ENCODE peak calls at places on chromosomes 5 and 9, in ten cellular contexts. One of them, this sample, is unnamed.

GRCh38 chr5:139565411-139566305 is 4.5 kb downstream of the UBE2D2 start:
- ATAC-seq in upper lobe of left lung: no peak
- ATAC-seq in naive thymus-derived CD8-positive, alpha-beta T cell: peak; percentile 73
- ATAC-seq in HCT116: no peak
- ATAC-seq in PC-3: no peak
- ATAC-seq in psoas muscle: no peak
- ATAC-seq in activated CD4-positive, alpha-beta T cell treated with anti-CD3 and anti-CD28 coated beads for 36 hours: peak; percentile 8
- ATAC-seq in T-helper 17 cell: peak; percentile 58
- ATAC-seq in CD4-positive, alpha-beta T cell: peak; percentile 59
- ATAC-seq in mucosa of descending colon: peak; percentile 1
- ATAC-seq in this sample: no peak

GRCh38 chr9:1941989-1942388 is 73.2 kb upstream of the SMARCA2 start:
- ATAC-seq in upper lobe of left lung: no peak
- ATAC-seq in naive thymus-derived CD8-positive, alpha-beta T cell: no peak
- ATAC-seq in HCT116: no peak
- ATAC-seq in PC-3: no peak
- ATAC-seq in psoas muscle: no peak
- ATAC-seq in activated CD4-positive, alpha-beta T cell treated with anti-CD3 and anti-CD28 coated beads for 36 hours: no peak
- ATAC-seq in T-helper 17 cell: no peak
- ATAC-seq in CD4-positive, alpha-beta T cell: no peak
- ATAC-seq in mucosa of descending colon: no peak
- ATAC-seq in this sample: no peak

GRCh38 chr5:138240690-138241385 is 27.7 kb upstream of the CDC23 start:
- ATAC-seq in upper lobe of left lung: no peak
- ATAC-seq in naive thymus-derived CD8-positive, alpha-beta T cell: no peak
- ATAC-seq in HCT116: no peak
- ATAC-seq in PC-3: no peak
- ATAC-seq in psoas muscle: no peak
- ATAC-seq in activated CD4-positive, alpha-beta T cell treated with anti-CD3 and anti-CD28 coated beads for 36 hours: peak; percentile 76
- ATAC-seq in T-helper 17 cell: no peak
- ATAC-seq in CD4-positive, alpha-beta T cell: no peak
- ATAC-seq in mucosa of descending colon: no peak
- ATAC-seq in this sample: no peak

GRCh38 chr5:149495673-149496072 is 55.6 kb downstream of the CSNK1A1 start:
- ATAC-seq in upper lobe of left lung: no peak
- ATAC-seq in naive thymus-derived CD8-positive, alpha-beta T cell: no peak
- ATAC-seq in HCT116: no peak
- ATAC-seq in PC-3: no peak
- ATAC-seq in psoas muscle: no peak
- ATAC-seq in activated CD4-positive, alpha-beta T cell treated with anti-CD3 and anti-CD28 coated beads for 36 hours: no peak
- ATAC-seq in T-helper 17 cell: no peak
- ATAC-seq in CD4-positive, alpha-beta T cell: no peak
- ATAC-seq in mucosa of descending colon: no peak
- ATAC-seq in this sample: no peak

GRCh38 chr9:20319641-20320337 is 302.5 kb downstream of the MLLT3 start:
- ATAC-seq in upper lobe of left lung: peak; percentile 56
- ATAC-seq in naive thymus-derived CD8-positive, alpha-beta T cell: no peak
- ATAC-seq in HCT116: no peak
- ATAC-seq in PC-3: no peak
- ATAC-seq in psoas muscle: no peak
- ATAC-seq in activated CD4-positive, alpha-beta T cell treated with anti-CD3 and anti-CD28 coated beads for 36 hours: peak; percentile 74
- ATAC-seq in T-helper 17 cell: no peak
- ATAC-seq in CD4-positive, alpha-beta T cell: no peak
- ATAC-seq in mucosa of descending colon: peak; percentile 46
- ATAC-seq in this sample: peak; percentile 78

GRCh38 chr5:60672693-60673264 is 27.2 kb downstream of the DEPDC1B start:
- ATAC-seq in upper lobe of left lung: no peak
- ATAC-seq in naive thymus-derived CD8-positive, alpha-beta T cell: no peak
- ATAC-seq in HCT116: no peak
- ATAC-seq in PC-3: no peak
- ATAC-seq in psoas muscle: no peak
- ATAC-seq in activated CD4-positive, alpha-beta T cell treated with anti-CD3 and anti-CD28 coated beads for 36 hours: no peak
- ATAC-seq in T-helper 17 cell: no peak
- ATAC-seq in CD4-positive, alpha-beta T cell: no peak
- ATAC-seq in mucosa of descending colon: peak; percentile 90
- ATAC-seq in this sample: peak; percentile 87

GRCh38 chr5:111383288-111383970 is 128.9 kb downstream of the STARD4 start:
- ATAC-seq in upper lobe of left lung: no peak
- ATAC-seq in naive thymus-derived CD8-positive, alpha-beta T cell: no peak
- ATAC-seq in HCT116: peak; percentile 34
- ATAC-seq in PC-3: no peak
- ATAC-seq in psoas muscle: no peak
- ATAC-seq in activated CD4-positive, alpha-beta T cell treated with anti-CD3 and anti-CD28 coated beads for 36 hours: no peak
- ATAC-seq in T-helper 17 cell: no peak
- ATAC-seq in CD4-positive, alpha-beta T cell: no peak
- ATAC-seq in mucosa of descending colon: no peak
- ATAC-seq in this sample: no peak

GRCh38 chr5:42819745-42820144 is 8.1 kb upstream of the SELENOP start:
- ATAC-seq in upper lobe of left lung: no peak
- ATAC-seq in naive thymus-derived CD8-positive, alpha-beta T cell: no peak
- ATAC-seq in HCT116: no peak
- ATAC-seq in PC-3: no peak
- ATAC-seq in psoas muscle: no peak
- ATAC-seq in activated CD4-positive, alpha-beta T cell treated with anti-CD3 and anti-CD28 coated beads for 36 hours: no peak
- ATAC-seq in T-helper 17 cell: no peak
- ATAC-seq in CD4-positive, alpha-beta T cell: no peak
- ATAC-seq in mucosa of descending colon: no peak
- ATAC-seq in this sample: no peak

GRCh38 chr9:11158063-11158462 is 545.3 kb upstream of the PTPRD start:
- ATAC-seq in upper lobe of left lung: no peak
- ATAC-seq in naive thymus-derived CD8-positive, alpha-beta T cell: no peak
- ATAC-seq in HCT116: no peak
- ATAC-seq in PC-3: no peak
- ATAC-seq in psoas muscle: no peak
- ATAC-seq in activated CD4-positive, alpha-beta T cell treated with anti-CD3 and anti-CD28 coated beads for 36 hours: no peak
- ATAC-seq in T-helper 17 cell: no peak
- ATAC-seq in CD4-positive, alpha-beta T cell: no peak
- ATAC-seq in mucosa of descending colon: no peak
- ATAC-seq in this sample: no peak

GRCh38 chr5:322281-322941 is 897 bp downstream of the AHRR start:
- ATAC-seq in upper lobe of left lung: peak; percentile 1
- ATAC-seq in naive thymus-derived CD8-positive, alpha-beta T cell: peak; percentile 20
- ATAC-seq in HCT116: no peak
- ATAC-seq in PC-3: no peak
- ATAC-seq in psoas muscle: no peak
- ATAC-seq in activated CD4-positive, alpha-beta T cell treated with anti-CD3 and anti-CD28 coated beads for 36 hours: peak; percentile 11
- ATAC-seq in T-helper 17 cell: peak; percentile 29
- ATAC-seq in CD4-positive, alpha-beta T cell: no peak
- ATAC-seq in mucosa of descending colon: peak; percentile 9
- ATAC-seq in this sample: no peak

GRCh38 chr9:109889456-109889855 is 109.5 kb downstream of the PALM2AKAP2 start:
- ATAC-seq in upper lobe of left lung: no peak
- ATAC-seq in naive thymus-derived CD8-positive, alpha-beta T cell: no peak
- ATAC-seq in HCT116: no peak
- ATAC-seq in PC-3: no peak
- ATAC-seq in psoas muscle: no peak
- ATAC-seq in activated CD4-positive, alpha-beta T cell treated with anti-CD3 and anti-CD28 coated beads for 36 hours: no peak
- ATAC-seq in T-helper 17 cell: no peak
- ATAC-seq in CD4-positive, alpha-beta T cell: no peak
- ATAC-seq in mucosa of descending colon: no peak
- ATAC-seq in this sample: peak; percentile 17

GRCh38 chr9:29212590-29213373 is 1639.5 kb upstream of the C9orf72 start:
- ATAC-seq in upper lobe of left lung: peak; percentile 28
- ATAC-seq in naive thymus-derived CD8-positive, alpha-beta T cell: peak; percentile 25
- ATAC-seq in HCT116: no peak
- ATAC-seq in PC-3: peak; percentile 35
- ATAC-seq in psoas muscle: no peak
- ATAC-seq in activated CD4-positive, alpha-beta T cell treated with anti-CD3 and anti-CD28 coated beads for 36 hours: no peak
- ATAC-seq in T-helper 17 cell: no peak
- ATAC-seq in CD4-positive, alpha-beta T cell: no peak
- ATAC-seq in mucosa of descending colon: peak; percentile 43
- ATAC-seq in this sample: no peak

GRCh38 chr9:14585730-14586473 is 107.3 kb downstream of the ZDHHC21 start:
- ATAC-seq in upper lobe of left lung: no peak
- ATAC-seq in naive thymus-derived CD8-positive, alpha-beta T cell: peak; percentile 77
- ATAC-seq in HCT116: no peak
- ATAC-seq in PC-3: no peak
- ATAC-seq in psoas muscle: no peak
- ATAC-seq in activated CD4-positive, alpha-beta T cell treated with anti-CD3 and anti-CD28 coated beads for 36 hours: peak; percentile 95
- ATAC-seq in T-helper 17 cell: peak; percentile 90
- ATAC-seq in CD4-positive, alpha-beta T cell: no peak
- ATAC-seq in mucosa of descending colon: peak; percentile 17
- ATAC-seq in this sample: peak; percentile 33

GRCh38 chr9:27184556-27185351 is 75.7 kb downstream of the TEK start:
- ATAC-seq in upper lobe of left lung: no peak
- ATAC-seq in naive thymus-derived CD8-positive, alpha-beta T cell: no peak
- ATAC-seq in HCT116: peak; percentile 47
- ATAC-seq in PC-3: no peak
- ATAC-seq in psoas muscle: no peak
- ATAC-seq in activated CD4-positive, alpha-beta T cell treated with anti-CD3 and anti-CD28 coated beads for 36 hours: no peak
- ATAC-seq in T-helper 17 cell: no peak
- ATAC-seq in CD4-positive, alpha-beta T cell: no peak
- ATAC-seq in mucosa of descending colon: no peak
- ATAC-seq in this sample: no peak

GRCh38 chr9:96256800-96257199 is 45.2 kb downstream of the HSD17B3 start:
- ATAC-seq in upper lobe of left lung: no peak
- ATAC-seq in naive thymus-derived CD8-positive, alpha-beta T cell: no peak
- ATAC-seq in HCT116: peak; percentile 99
- ATAC-seq in PC-3: peak; percentile 98
- ATAC-seq in psoas muscle: no peak
- ATAC-seq in activated CD4-positive, alpha-beta T cell treated with anti-CD3 and anti-CD28 coated beads for 36 hours: no peak
- ATAC-seq in T-helper 17 cell: no peak
- ATAC-seq in CD4-positive, alpha-beta T cell: no peak
- ATAC-seq in mucosa of descending colon: no peak
- ATAC-seq in this sample: peak; percentile 65

GRCh38 chr9:83623634-83623991 is 670 bp downstream of the IDNK start:
- ATAC-seq in upper lobe of left lung: peak; percentile 1
- ATAC-seq in naive thymus-derived CD8-positive, alpha-beta T cell: peak; percentile 34
- ATAC-seq in HCT116: no peak
- ATAC-seq in PC-3: peak; percentile 5
- ATAC-seq in psoas muscle: peak; percentile 3
- ATAC-seq in activated CD4-positive, alpha-beta T cell treated with anti-CD3 and anti-CD28 coated beads for 36 hours: no peak
- ATAC-seq in T-helper 17 cell: peak; percentile 24
- ATAC-seq in CD4-positive, alpha-beta T cell: peak; percentile 12
- ATAC-seq in mucosa of descending colon: peak; percentile 51
- ATAC-seq in this sample: no peak

GRCh38 chr5:159249158-159249557 is 13.9 kb upstream of the UBLCP1 start:
- ATAC-seq in upper lobe of left lung: no peak
- ATAC-seq in naive thymus-derived CD8-positive, alpha-beta T cell: no peak
- ATAC-seq in HCT116: no peak
- ATAC-seq in PC-3: no peak
- ATAC-seq in psoas muscle: no peak
- ATAC-seq in activated CD4-positive, alpha-beta T cell treated with anti-CD3 and anti-CD28 coated beads for 36 hours: no peak
- ATAC-seq in T-helper 17 cell: no peak
- ATAC-seq in CD4-positive, alpha-beta T cell: no peak
- ATAC-seq in mucosa of descending colon: no peak
- ATAC-seq in this sample: peak; percentile 35